ENCODE peak calls at places on chromosome 13, in six cellular contexts. One of them, this sample, is unnamed.
A peak's percentile ranks its signal among the peaks of the same experiment; 100 is the strongest.

GRCh38 chr13:64723735-64724134 is 2506.4 kb downstream of the PCDH9 start:
- DNase-seq in PC-3: peak; percentile 93
- DNase-seq in OCI-LY7: no peak
- DNase-seq in SK-N-SH: peak; percentile 51
- DNase-seq in GM23338: peak; percentile 15
- DNase-seq in GM23248: peak; percentile 87
- DNase-seq in this sample: peak; percentile 52

GRCh38 chr13:24270639-24271131 is 38.7 kb upstream of the C1QTNF9 start:
- DNase-seq in GM23248: peak; percentile 75
- DNase-seq in SK-N-SH: peak; percentile 70
- DNase-seq in PC-3: no peak
- DNase-seq in GM23338: peak; percentile 24
- DNase-seq in OCI-LY7: no peak
- DNase-seq in this sample: peak; percentile 46

GRCh38 chr13:46315491-46316075 is 71.5 kb downstream of the RUBCNL start:
- DNase-seq in PC-3: no peak
- DNase-seq in GM23248: no peak
- DNase-seq in GM23338: no peak
- DNase-seq in OCI-LY7: no peak
- DNase-seq in SK-N-SH: no peak
- DNase-seq in this sample: no peak

GRCh38 chr13:32659736-32660135 is 73.5 kb downstream of the PDS5B start:
- DNase-seq in GM23338: no peak
- DNase-seq in SK-N-SH: no peak
- DNase-seq in PC-3: no peak
- DNase-seq in OCI-LY7: no peak
- DNase-seq in GM23248: peak; percentile 6
- DNase-seq in this sample: no peak

GRCh38 chr13:106481919-106482318 is 53.5 kb downstream of the EFNB2 start:
- DNase-seq in OCI-LY7: no peak
- DNase-seq in GM23338: no peak
- DNase-seq in PC-3: no peak
- DNase-seq in SK-N-SH: no peak
- DNase-seq in GM23248: no peak
- DNase-seq in this sample: no peak

GRCh38 chr13:70809588-70809987 is 701.3 kb upstream of the KLHL1 start:
- DNase-seq in GM23248: no peak
- DNase-seq in GM23338: peak; percentile 7
- DNase-seq in OCI-LY7: no peak
- DNase-seq in PC-3: no peak
- DNase-seq in SK-N-SH: no peak
- DNase-seq in this sample: no peak

GRCh38 chr13:98556968-98557591 is 19.8 kb downstream of the STK24 start:
- DNase-seq in PC-3: no peak
- DNase-seq in GM23248: peak; percentile 89
- DNase-seq in OCI-LY7: no peak
- DNase-seq in GM23338: no peak
- DNase-seq in SK-N-SH: peak; percentile 52
- DNase-seq in this sample: peak; percentile 50

GRCh38 chr13:42155251-42155650 is 106.8 kb downstream of the DGKH start:
- DNase-seq in SK-N-SH: no peak
- DNase-seq in OCI-LY7: no peak
- DNase-seq in GM23338: no peak
- DNase-seq in GM23248: no peak
- DNase-seq in PC-3: no peak
- DNase-seq in this sample: no peak

GRCh38 chr13:113963376-113963775 is 10.5 kb downstream of the C13orf46 start:
- DNase-seq in SK-N-SH: no peak
- DNase-seq in PC-3: no peak
- DNase-seq in GM23338: no peak
- DNase-seq in GM23248: no peak
- DNase-seq in OCI-LY7: no peak
- DNase-seq in this sample: no peak

GRCh38 chr13:33217256-33217655 is 68.3 kb downstream of the STARD13 start:
- DNase-seq in SK-N-SH: no peak
- DNase-seq in GM23248: no peak
- DNase-seq in PC-3: peak; percentile 17
- DNase-seq in OCI-LY7: no peak
- DNase-seq in GM23338: no peak
- DNase-seq in this sample: no peak

GRCh38 chr13:19982447-19983043 is 24.0 kb downstream of the ZMYM2 start:
- DNase-seq in GM23338: peak; percentile 22
- DNase-seq in OCI-LY7: no peak
- DNase-seq in SK-N-SH: no peak
- DNase-seq in GM23248: no peak
- DNase-seq in PC-3: no peak
- DNase-seq in this sample: no peak

GRCh38 chr13:50277127-50277526 is 261.9 kb downstream of the KCNRG start:
- DNase-seq in PC-3: no peak
- DNase-seq in GM23338: no peak
- DNase-seq in SK-N-SH: no peak
- DNase-seq in OCI-LY7: no peak
- DNase-seq in GM23248: no peak
- DNase-seq in this sample: no peak

GRCh38 chr13:26540319-26540718 is 17.2 kb upstream of the WASF3 start:
- DNase-seq in GM23338: no peak
- DNase-seq in OCI-LY7: no peak
- DNase-seq in PC-3: no peak
- DNase-seq in SK-N-SH: peak; percentile 37
- DNase-seq in GM23248: no peak
- DNase-seq in this sample: no peak

GRCh38 chr13:112715715-112716460 is 26.1 kb downstream of the ATP11A start:
- DNase-seq in GM23248: peak; percentile 7
- DNase-seq in PC-3: no peak
- DNase-seq in OCI-LY7: no peak
- DNase-seq in SK-N-SH: no peak
- DNase-seq in GM23338: no peak
- DNase-seq in this sample: no peak

GRCh38 chr13:59680429-59681024 is 483.2 kb downstream of the DIAPH3 start:
- DNase-seq in GM23248: peak; percentile 47
- DNase-seq in GM23338: peak; percentile 56
- DNase-seq in OCI-LY7: peak; percentile 39
- DNase-seq in PC-3: peak; percentile 39
- DNase-seq in SK-N-SH: no peak
- DNase-seq in this sample: no peak

GRCh38 chr13:26220575-26220974 is 1.5 kb downstream of the RNF6 start:
- DNase-seq in GM23338: no peak
- DNase-seq in GM23248: peak; percentile 75
- DNase-seq in OCI-LY7: no peak
- DNase-seq in SK-N-SH: no peak
- DNase-seq in PC-3: peak; percentile 49
- DNase-seq in this sample: peak; percentile 38

GRCh38 chr13:31807090-31807541 is 67.8 kb downstream of the RXFP2 start:
- DNase-seq in OCI-LY7: no peak
- DNase-seq in SK-N-SH: no peak
- DNase-seq in GM23248: peak; percentile 85
- DNase-seq in PC-3: no peak
- DNase-seq in GM23338: no peak
- DNase-seq in this sample: no peak

GRCh38 chr13:111850976-111851375 is 216.0 kb upstream of the SOX1 start:
- DNase-seq in OCI-LY7: no peak
- DNase-seq in PC-3: no peak
- DNase-seq in GM23338: no peak
- DNase-seq in GM23248: no peak
- DNase-seq in SK-N-SH: no peak
- DNase-seq in this sample: no peak

GRCh38 chr13:29529755-29530154 is 65.7 kb downstream of the SLC7A1 start:
- DNase-seq in PC-3: no peak
- DNase-seq in OCI-LY7: no peak
- DNase-seq in GM23338: no peak
- DNase-seq in SK-N-SH: no peak
- DNase-seq in GM23248: no peak
- DNase-seq in this sample: no peak

GRCh38 chr13:49749852-49750251 is 42.6 kb downstream of the KPNA3 start:
- DNase-seq in SK-N-SH: no peak
- DNase-seq in PC-3: no peak
- DNase-seq in OCI-LY7: no peak
- DNase-seq in GM23248: peak; percentile 36
- DNase-seq in GM23338: no peak
- DNase-seq in this sample: no peak

GRCh38 chr13:52405767-52406494 is at the start of gene THSD1:
- DNase-seq in GM23338: peak; percentile 71
- DNase-seq in OCI-LY7: no peak
- DNase-seq in PC-3: peak; percentile 31
- DNase-seq in SK-N-SH: peak; percentile 87
- DNase-seq in GM23248: peak; percentile 73
- DNase-seq in this sample: peak; percentile 45

GRCh38 chr13:44932171-44932849 is 57.0 kb downstream of the NUFIP1 start:
- DNase-seq in GM23248: peak; percentile 49
- DNase-seq in PC-3: peak; percentile 55
- DNase-seq in SK-N-SH: no peak
- DNase-seq in OCI-LY7: no peak
- DNase-seq in GM23338: no peak
- DNase-seq in this sample: no peak

GRCh38 chr13:44932850-44933251 is 56.4 kb downstream of the NUFIP1 start:
- DNase-seq in OCI-LY7: no peak
- DNase-seq in PC-3: peak; percentile 76
- DNase-seq in GM23248: peak; percentile 75
- DNase-seq in SK-N-SH: no peak
- DNase-seq in GM23338: no peak
- DNase-seq in this sample: no peak

GRCh38 chr13:44930280-44930679 is 59.0 kb downstream of the NUFIP1 start:
- DNase-seq in OCI-LY7: no peak
- DNase-seq in SK-N-SH: no peak
- DNase-seq in GM23338: no peak
- DNase-seq in PC-3: no peak
- DNase-seq in GM23248: no peak
- DNase-seq in this sample: no peak

GRCh38 chr13:44929691-44930090 is 59.6 kb downstream of the NUFIP1 start:
- DNase-seq in PC-3: no peak
- DNase-seq in SK-N-SH: no peak
- DNase-seq in OCI-LY7: no peak
- DNase-seq in GM23338: no peak
- DNase-seq in GM23248: no peak
- DNase-seq in this sample: no peak

DNA sequence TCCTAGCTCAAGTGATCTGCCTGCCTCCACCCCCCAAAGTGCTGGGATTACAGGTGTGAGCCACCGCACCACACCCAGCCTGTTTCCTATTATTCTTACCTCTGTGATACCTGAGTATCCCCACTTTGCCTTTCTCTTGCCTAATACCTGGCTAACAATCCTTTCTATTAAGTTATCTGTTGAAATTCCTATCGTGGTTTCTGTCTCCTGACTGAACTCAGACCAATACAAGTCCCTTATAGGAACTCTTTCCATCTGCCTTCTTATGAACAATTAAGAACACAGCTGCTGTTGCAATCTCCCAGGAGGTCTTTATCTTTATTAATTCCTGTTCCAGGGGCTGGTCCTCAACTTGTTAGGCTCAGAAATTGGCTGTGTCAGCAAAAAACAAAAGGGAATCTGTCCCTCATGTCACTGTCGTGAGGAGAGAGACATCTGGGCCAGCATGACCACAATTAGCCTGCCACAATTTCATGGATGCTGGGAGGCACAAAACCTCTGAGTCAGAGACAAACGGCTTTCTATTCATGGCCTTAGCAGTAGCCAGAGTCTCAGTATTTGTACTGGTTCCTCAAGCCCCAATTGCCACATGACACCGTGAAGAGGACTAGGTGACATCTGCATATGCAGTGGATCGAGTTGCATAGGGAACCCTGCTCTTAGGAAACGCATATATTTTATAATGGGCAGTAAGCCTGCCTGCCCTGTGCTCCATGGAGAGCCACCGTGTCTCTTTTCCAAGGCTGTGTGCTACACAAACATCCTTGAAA is 58.2 kb downstream of the NUFIP1 start:
- DNase-seq in OCI-LY7: no peak
- DNase-seq in PC-3: peak; percentile 27
- DNase-seq in GM23248: peak; percentile 52
- DNase-seq in SK-N-SH: no peak
- DNase-seq in GM23338: peak; percentile 50
- DNase-seq in this sample: no peak
- TF ChIP-seq EZH2phosphoT487 in OCI-LY7: no peak
- TF ChIP-seq EZH2phosphoT487 in PC-3: no peak
- TF ChIP-seq EZH2phosphoT487 in GM23248: no peak
- TF ChIP-seq EZH2phosphoT487 in SK-N-SH: no peak
- TF ChIP-seq EZH2phosphoT487 in GM23338: no peak
- TF ChIP-seq EZH2phosphoT487 in this sample: no peak

DNA sequence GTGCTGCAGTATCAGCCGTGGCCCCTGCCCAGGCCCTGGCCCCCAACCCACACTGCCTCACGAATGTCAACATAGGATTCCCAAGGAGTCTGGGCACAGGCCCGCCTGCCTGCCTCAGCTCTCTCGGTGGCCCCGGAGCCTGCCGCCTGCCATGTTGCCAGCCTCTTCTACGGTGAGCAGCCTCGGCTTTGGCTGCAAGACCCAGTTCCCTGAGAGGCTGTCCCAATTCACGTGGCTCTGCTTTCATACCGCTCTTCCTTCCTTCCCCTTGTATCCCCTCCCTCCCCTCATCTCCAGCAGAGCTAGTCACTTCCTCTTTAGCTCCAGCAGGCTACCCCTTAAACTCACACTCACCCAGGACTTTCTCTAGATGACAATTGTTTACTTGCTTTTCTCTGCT is 42.7 kb downstream of the SERP2 start:
- DNase-seq in OCI-LY7: no peak
- DNase-seq in PC-3: no peak
- DNase-seq in SK-N-SH: no peak
- DNase-seq in GM23338: no peak
- DNase-seq in GM23248: no peak
- DNase-seq in this sample: no peak
- H3K4me2 ChIP-seq in OCI-LY7: no peak overlapping the region
- H3K4me2 ChIP-seq in PC-3: no peak overlapping the region
- H3K4me2 ChIP-seq in SK-N-SH: no peak overlapping the region
- H3K4me2 ChIP-seq in GM23338: peak overlapping the region; percentile 60
- H3K4me2 ChIP-seq in GM23248: no peak overlapping the region
- H3K4me2 ChIP-seq in this sample: no peak overlapping the region

GRCh38 chr13:75345191-75345590 is 136.8 kb downstream of the TBC1D4 start:
- DNase-seq in GM23248: peak; percentile 32
- DNase-seq in GM23338: no peak
- DNase-seq in OCI-LY7: no peak
- DNase-seq in PC-3: no peak
- DNase-seq in SK-N-SH: no peak
- DNase-seq in this sample: no peak
- TF ChIP-seq EZH2phosphoT487 in GM23248: no peak
- TF ChIP-seq EZH2phosphoT487 in GM23338: no peak
- TF ChIP-seq EZH2phosphoT487 in OCI-LY7: no peak
- TF ChIP-seq EZH2phosphoT487 in PC-3: no peak
- TF ChIP-seq EZH2phosphoT487 in SK-N-SH: no peak
- TF ChIP-seq EZH2phosphoT487 in this sample: no peak

GRCh38 chr13:43908156-43909126 is 28.7 kb downstream of the LACC1 start:
- DNase-seq in GM23248: peak; percentile 77
- DNase-seq in PC-3: peak; percentile 79
- DNase-seq in SK-N-SH: peak; percentile 36
- DNase-seq in OCI-LY7: peak; percentile 36
- DNase-seq in GM23338: peak; percentile 60
- DNase-seq in this sample: peak; percentile 73

GRCh38 chr13:43911871-43912270 is 32.2 kb downstream of the LACC1 start:
- DNase-seq in OCI-LY7: no peak
- DNase-seq in PC-3: no peak
- DNase-seq in GM23338: no peak
- DNase-seq in SK-N-SH: no peak
- DNase-seq in GM23248: no peak
- DNase-seq in this sample: no peak

GRCh38 chr13:43915451-43915850 is 35.7 kb downstream of the LACC1 start:
- DNase-seq in PC-3: no peak
- DNase-seq in SK-N-SH: no peak
- DNase-seq in OCI-LY7: no peak
- DNase-seq in GM23338: no peak
- DNase-seq in GM23248: peak; percentile 59
- DNase-seq in this sample: no peak

GRCh38 chr13:43916828-43917227 is 37.1 kb downstream of the LACC1 start:
- DNase-seq in PC-3: no peak
- DNase-seq in GM23338: no peak
- DNase-seq in GM23248: no peak
- DNase-seq in SK-N-SH: no peak
- DNase-seq in OCI-LY7: no peak
- DNase-seq in this sample: no peak

GRCh38 chr13:43911283-43911682 is 31.6 kb downstream of the LACC1 start:
- DNase-seq in OCI-LY7: no peak
- DNase-seq in SK-N-SH: no peak
- DNase-seq in GM23248: no peak
- DNase-seq in GM23338: no peak
- DNase-seq in PC-3: no peak
- DNase-seq in this sample: no peak
- H3K4me2 ChIP-seq in OCI-LY7: no peak overlapping the region
- H3K4me2 ChIP-seq in SK-N-SH: no peak overlapping the region
- H3K4me2 ChIP-seq in GM23248: no peak overlapping the region
- H3K4me2 ChIP-seq in GM23338: no peak overlapping the region
- H3K4me2 ChIP-seq in PC-3: no peak overlapping the region
- H3K4me2 ChIP-seq in this sample: no peak overlapping the region